ENCODE peak calls at places on chromosomes 6 and 20, in eight cellular contexts. Q is WTC11, B is endothelial cell of umbilical vein, T is A549, K is HepG2, Z is H1, J is K562, A is HCT116. W is an unnamed sample.

GRCh38 chr6:106087548-106088325 is 1.6 kb downstream of the PRDM1 start:
- DNase-seq in Q (no peak), B (peak; percentile 55), T (no peak), K (no peak), Z (no peak), J (no peak), A (no peak), W (no peak)

GRCh38 chr6:106890447-106890846 is 84.1 kb downstream of the CD24 start:
- DNase-seq in Q (no peak), B (no peak), T (no peak), K (no peak), Z (no peak), J (peak; percentile 37), A (no peak), W (no peak)

GRCh38 chr6:89679215-89680120 is 40.9 kb upstream of the LYRM2 start:
- DNase-seq in Q (no peak), B (no peak), T (no peak), K (no peak), Z (no peak), J (no peak), A (no peak), W (no peak)

GRCh38 chr6:131948692-131949614 is 2.2 kb downstream of the CCN2 start:
- DNase-seq in Q (no peak), B (peak; percentile 80), T (no peak), K (peak; percentile 67), Z (no peak), J (no peak), A (no peak), W (no peak)

GRCh38 chr6:134729590-134729989 is 220.3 kb downstream of the ALDH8A1 start:
- DNase-seq in Q (no peak), B (no peak), T (no peak), K (no peak), Z (no peak), J (no peak), A (no peak), W (no peak)

GRCh38 chr6:144660545-144660944 is 375.4 kb downstream of the UTRN start:
- DNase-seq in Q (no peak), B (no peak), T (no peak), K (no peak), Z (no peak), J (no peak), A (no peak), W (no peak)

GRCh38 chr6:137894779-137895385 is 27.8 kb downstream of the TNFAIP3 start:
- DNase-seq in Q (no peak), B (no peak), T (no peak), K (no peak), Z (no peak), J (no peak), A (no peak), W (peak; percentile 45)

GRCh38 chr6:158422629-158423238 is 110.5 kb downstream of the TULP4 start:
- DNase-seq in Q (peak; percentile 75), B (no peak), T (no peak), K (no peak), Z (no peak), J (no peak), A (no peak), W (no peak)

GRCh38 chr6:135819665-135820064 is 31.8 kb upstream of the PDE7B start:
- DNase-seq in Q (no peak), B (no peak), T (no peak), K (no peak), Z (no peak), J (no peak), A (no peak), W (peak; percentile 5)

GRCh38 chr20:32526561-32526960 is 58.6 kb downstream of the NOL4L start:
- DNase-seq in Q (no peak), B (no peak), T (no peak), K (no peak), Z (no peak), J (no peak), A (no peak), W (no peak)

GRCh38 chr20:63691711-63692435 is 4.6 kb upstream of the TNFRSF6B start:
- DNase-seq in Q (no peak), B (no peak), T (no peak), K (no peak), Z (no peak), J (no peak), A (no peak), W (no peak)

GRCh38 chr6:25041676-25042598 is 106.2 kb upstream of the RIPOR2 start:
- DNase-seq in Q (no peak), B (no peak), T (no peak), K (no peak), Z (no peak), J (no peak), A (no peak), W (no peak)

GRCh38 chr6:13586936-13587542 is 12.6 kb downstream of the SIRT5 start:
- DNase-seq in Q (no peak), B (no peak), T (no peak), K (no peak), Z (no peak), J (no peak), A (no peak), W (no peak)

GRCh38 chr6:25350593-25350992 is 71.4 kb downstream of the CARMIL1 start:
- DNase-seq in Q (no peak), B (no peak), T (no peak), K (no peak), Z (no peak), J (no peak), A (no peak), W (no peak)

GRCh38 chr20:1800777-1801176 is 94.4 kb upstream of the SIRPA start:
- DNase-seq in Q (no peak), B (peak; percentile 39), T (peak; percentile 56), K (no peak), Z (no peak), J (no peak), A (no peak), W (peak; percentile 51)

GRCh38 chr6:104483225-104483834 is 376.4 kb downstream of the HACE1 start:
- DNase-seq in Q (no peak), B (no peak), T (peak; percentile 14), K (peak; percentile 7), Z (no peak), J (peak; percentile 6), A (peak; percentile 15), W (peak; percentile 38)

GRCh38 chr6:166825553-166826145 is 130.7 kb downstream of the RNASET2 start:
- DNase-seq in Q (no peak), B (no peak), T (no peak), K (no peak), Z (no peak), J (no peak), A (no peak), W (no peak)

GRCh38 chr20:63095718-63096654 is 89.2 kb upstream of the BHLHE23 start:
- DNase-seq in Q (peak; percentile 6), B (no peak), T (no peak), K (no peak), Z (peak; percentile 39), J (no peak), A (no peak), W (no peak)

GRCh38 chr6:7541175-7542064 is at the start of gene DSP:
- DNase-seq in Q (peak; percentile 72), B (peak; percentile 15), T (peak; percentile 69), K (peak; percentile 96), Z (peak; percentile 83), J (no peak), A (peak; percentile 48), W (peak; percentile 61)

GRCh38 chr20:62313021-62313420 is 10.2 kb downstream of the ADRM1 start:
- DNase-seq in Q (no peak), B (no peak), T (no peak), K (no peak), Z (no peak), J (no peak), A (no peak), W (no peak)

GRCh38 chr20:10877345-10877744 is 203.5 kb upstream of the JAG1 start:
- DNase-seq in Q (no peak), B (no peak), T (no peak), K (no peak), Z (no peak), J (no peak), A (no peak), W (no peak)

DNA sequence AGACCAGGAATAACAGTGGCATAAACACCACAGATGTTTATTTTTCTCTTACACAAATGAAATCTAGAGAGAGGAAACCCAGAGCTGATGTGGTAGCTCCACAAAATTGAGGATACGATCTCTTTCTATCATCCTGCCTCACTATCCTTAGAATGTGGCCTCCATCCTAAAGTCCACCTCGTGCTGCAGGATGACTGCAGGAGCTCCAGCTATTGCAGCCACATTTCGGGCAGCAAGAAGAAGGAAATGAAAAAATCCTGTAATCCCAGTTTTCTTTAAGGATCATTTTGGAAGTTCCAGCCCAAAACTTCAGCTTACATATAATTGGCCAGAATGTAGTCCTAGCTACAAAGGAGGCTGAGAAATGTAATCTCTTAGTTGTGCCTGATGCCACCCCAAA is 41.2 kb upstream of the ARFGEF2 start:
- DNase-seq in Q (no peak), B (no peak), T (no peak), K (no peak), Z (no peak), J (no peak), A (no peak), W (no peak)
- TF ChIP-seq MAX in Q (no peak), B (no peak), T (no peak), K (no peak), Z (no peak), J (no peak), A (no peak), W (no peak)

GRCh38 chr6:71222676-71223075 is 65.9 kb upstream of the OGFRL1 start:
- DNase-seq in Q (no peak), B (no peak), T (no peak), K (no peak), Z (no peak), J (no peak), A (no peak), W (no peak)
- TF ChIP-seq MAX in Q (no peak), B (no peak), T (no peak), K (no peak), Z (no peak), J (no peak), A (no peak), W (no peak)

GRCh38 chr6:36202101-36202500 is 5.6 kb downstream of the BRPF3 start:
- DNase-seq in Q (no peak), B (no peak), T (no peak), K (no peak), Z (no peak), J (no peak), A (no peak), W (no peak)

GRCh38 chr6:36200154-36200891 is 3.8 kb downstream of the BRPF3 start:
- DNase-seq in Q (no peak), B (no peak), T (no peak), K (no peak), Z (no peak), J (no peak), A (no peak), W (no peak)

GRCh38 chr6:36204068-36204753 is 7.7 kb downstream of the BRPF3 start:
- DNase-seq in Q (no peak), B (no peak), T (no peak), K (no peak), Z (no peak), J (no peak), A (no peak), W (peak; percentile 88)

GRCh38 chr6:36200998-36201596 is 4.6 kb downstream of the BRPF3 start:
- DNase-seq in Q (no peak), B (no peak), T (no peak), K (no peak), Z (no peak), J (no peak), A (no peak), W (no peak)

GRCh38 chr6:36201612-36202011 is 5.1 kb downstream of the BRPF3 start:
- DNase-seq in Q (no peak), B (no peak), T (no peak), K (no peak), Z (no peak), J (no peak), A (no peak), W (no peak)
- TF ChIP-seq MAX in Q (no peak), B (no peak), T (no peak), K (no peak), Z (no peak), J (no peak), A (no peak), W (no peak)

GRCh38 chr20:20814685-20815084 is 102.2 kb upstream of the RALGAPA2 start:
- DNase-seq in Q (peak; percentile 69), B (no peak), T (peak; percentile 12), K (peak; percentile 68), Z (peak; percentile 54), J (no peak), A (no peak), W (no peak)
- TF ChIP-seq MAX in Q (no peak), B (no peak), T (no peak), K (no peak), Z (peak; percentile 16), J (no peak), A (no peak), W (no peak)